ENCODE peak calls at places on chromosomes 11 and 22, in six cellular contexts. One of them, this sample, is unnamed.

GRCh38 chr11:3906166-3906565 is 50.7 kb downstream of the STIM1 start:
- DNase-seq in hepatocyte: no peak
- DNase-seq in colonic mucosa: no peak
- DNase-seq in right lobe of liver: no peak
- DNase-seq in SK-N-SH: no peak
- DNase-seq in AG04449: no peak
- DNase-seq in this sample: no peak

GRCh38 chr11:117535201-117535869 is 207.7 kb downstream of the CEP164 start:
- DNase-seq in hepatocyte: no peak
- DNase-seq in colonic mucosa: peak
- DNase-seq in right lobe of liver: no peak
- DNase-seq in SK-N-SH: peak
- DNase-seq in AG04449: no peak
- DNase-seq in this sample: no peak

GRCh38 chr22:41285441-41285819 is 557 bp downstream of the RANGAP1 start:
- DNase-seq in hepatocyte: peak
- DNase-seq in colonic mucosa: peak
- DNase-seq in right lobe of liver: peak
- DNase-seq in SK-N-SH: peak
- DNase-seq in AG04449: no peak
- DNase-seq in this sample: no peak

GRCh38 chr11:3121416-3121815 is 43.7 kb downstream of the OSBPL5 start:
- DNase-seq in hepatocyte: no peak
- DNase-seq in colonic mucosa: no peak
- DNase-seq in right lobe of liver: peak
- DNase-seq in SK-N-SH: no peak
- DNase-seq in AG04449: no peak
- DNase-seq in this sample: no peak

GRCh38 chr11:125990244-125990643 is 44.4 kb downstream of the VSIG10L2 start:
- DNase-seq in hepatocyte: no peak
- DNase-seq in colonic mucosa: no peak
- DNase-seq in right lobe of liver: no peak
- DNase-seq in SK-N-SH: no peak
- DNase-seq in AG04449: peak
- DNase-seq in this sample: no peak

GRCh38 chr11:69474736-69475135 is 6.7 kb upstream of the LINC01488 start:
- DNase-seq in hepatocyte: no peak
- DNase-seq in colonic mucosa: no peak
- DNase-seq in right lobe of liver: peak
- DNase-seq in SK-N-SH: no peak
- DNase-seq in AG04449: no peak
- DNase-seq in this sample: peak

GRCh38 chr11:77101043-77101537 is 1.6 kb upstream of the OMP start:
- DNase-seq in hepatocyte: no peak
- DNase-seq in colonic mucosa: no peak
- DNase-seq in right lobe of liver: no peak
- DNase-seq in SK-N-SH: peak
- DNase-seq in AG04449: no peak
- DNase-seq in this sample: no peak

GRCh38 chr11:60428517-60428916 is 855 bp upstream of the MS4A5 start:
- DNase-seq in hepatocyte: no peak
- DNase-seq in colonic mucosa: no peak
- DNase-seq in right lobe of liver: no peak
- DNase-seq in SK-N-SH: no peak
- DNase-seq in AG04449: no peak
- DNase-seq in this sample: no peak

GRCh38 chr22:22941831-22942510 is 54.4 kb downstream of the IGLL5 start:
- DNase-seq in hepatocyte: no peak
- DNase-seq in colonic mucosa: peak
- DNase-seq in right lobe of liver: peak
- DNase-seq in SK-N-SH: no peak
- DNase-seq in AG04449: no peak
- DNase-seq in this sample: no peak

GRCh38 chr22:43945632-43946390 is 9.4 kb upstream of the SAMM50 start:
- DNase-seq in hepatocyte: peak
- DNase-seq in colonic mucosa: peak
- DNase-seq in right lobe of liver: peak
- DNase-seq in SK-N-SH: peak
- DNase-seq in AG04449: no peak
- DNase-seq in this sample: peak

GRCh38 chr22:50271519-50271970 is 1.4 kb upstream of the MAPK11 start:
- DNase-seq in hepatocyte: peak
- DNase-seq in colonic mucosa: peak
- DNase-seq in right lobe of liver: no peak
- DNase-seq in SK-N-SH: peak
- DNase-seq in AG04449: no peak
- DNase-seq in this sample: no peak

GRCh38 chr11:70668204-70669202 is 270.2 kb downstream of the CTTN start:
- DNase-seq in hepatocyte: no peak
- DNase-seq in colonic mucosa: no peak
- DNase-seq in right lobe of liver: no peak
- DNase-seq in SK-N-SH: no peak
- DNase-seq in AG04449: no peak
- DNase-seq in this sample: peak

GRCh38 chr11:73059915-73060314 is 82.2 kb downstream of the FCHSD2 start:
- DNase-seq in hepatocyte: no peak
- DNase-seq in colonic mucosa: no peak
- DNase-seq in right lobe of liver: no peak
- DNase-seq in SK-N-SH: no peak
- DNase-seq in AG04449: no peak
- DNase-seq in this sample: no peak

GRCh38 chr11:66338276-66339162 is 2.3 kb upstream of the RIN1 start:
- DNase-seq in hepatocyte: no peak
- DNase-seq in colonic mucosa: no peak
- DNase-seq in right lobe of liver: peak
- DNase-seq in SK-N-SH: no peak
- DNase-seq in AG04449: no peak
- DNase-seq in this sample: peak

GRCh38 chr11:106818416-106818815 is 199.9 kb downstream of the GUCY1A2 start:
- DNase-seq in hepatocyte: no peak
- DNase-seq in colonic mucosa: no peak
- DNase-seq in right lobe of liver: no peak
- DNase-seq in SK-N-SH: no peak
- DNase-seq in AG04449: no peak
- DNase-seq in this sample: no peak

GRCh38 chr22:31106651-31107205 is 640 bp downstream of the SELENOM start:
- DNase-seq in hepatocyte: no peak
- DNase-seq in colonic mucosa: peak
- DNase-seq in right lobe of liver: no peak
- DNase-seq in SK-N-SH: no peak
- DNase-seq in AG04449: no peak
- DNase-seq in this sample: no peak

GRCh38 chr22:23180893-23181762 is 819 bp downstream of the BCR start:
- DNase-seq in hepatocyte: no peak
- DNase-seq in colonic mucosa: no peak
- DNase-seq in right lobe of liver: no peak
- DNase-seq in SK-N-SH: peak
- DNase-seq in AG04449: no peak
- DNase-seq in this sample: no peak

GRCh38 chr11:122441702-122442092 is 213.8 kb upstream of the UBASH3B start:
- DNase-seq in hepatocyte: peak
- DNase-seq in colonic mucosa: no peak
- DNase-seq in right lobe of liver: no peak
- DNase-seq in SK-N-SH: no peak
- DNase-seq in AG04449: no peak
- DNase-seq in this sample: no peak

GRCh38 chr11:71433648-71434450 is 14.3 kb downstream of the DHCR7 start:
- DNase-seq in hepatocyte: peak
- DNase-seq in colonic mucosa: peak
- DNase-seq in right lobe of liver: peak
- DNase-seq in SK-N-SH: no peak
- DNase-seq in AG04449: no peak
- DNase-seq in this sample: no peak

GRCh38 chr11:125166347-125166841 is 1.8 kb downstream of the PKNOX2 start:
- DNase-seq in hepatocyte: no peak
- DNase-seq in colonic mucosa: no peak
- DNase-seq in right lobe of liver: no peak
- DNase-seq in SK-N-SH: peak
- DNase-seq in AG04449: no peak
- DNase-seq in this sample: no peak

GRCh38 chr11:123381817-123382554 is 48.1 kb upstream of the GRAMD1B start:
- DNase-seq in hepatocyte: no peak
- DNase-seq in colonic mucosa: no peak
- DNase-seq in right lobe of liver: no peak
- DNase-seq in SK-N-SH: no peak
- DNase-seq in AG04449: no peak
- DNase-seq in this sample: no peak

GRCh38 chr11:44110231-44110679 is 14.8 kb downstream of the EXT2 start:
- DNase-seq in hepatocyte: peak
- DNase-seq in colonic mucosa: peak
- DNase-seq in right lobe of liver: no peak
- DNase-seq in SK-N-SH: peak
- DNase-seq in AG04449: no peak
- DNase-seq in this sample: no peak

GRCh38 chr22:26589845-26590524 is at the start of gene TPST2:
- DNase-seq in hepatocyte: peak
- DNase-seq in colonic mucosa: peak
- DNase-seq in right lobe of liver: peak
- DNase-seq in SK-N-SH: peak
- DNase-seq in AG04449: no peak
- DNase-seq in this sample: peak

GRCh38 chr22:35475545-35475944 is 65.1 kb upstream of the RASD2 start:
- DNase-seq in hepatocyte: no peak
- DNase-seq in colonic mucosa: no peak
- DNase-seq in right lobe of liver: no peak
- DNase-seq in SK-N-SH: no peak
- DNase-seq in AG04449: no peak
- DNase-seq in this sample: no peak

GRCh38 chr22:35473971-35474370 is 66.7 kb upstream of the RASD2 start:
- DNase-seq in hepatocyte: no peak
- DNase-seq in colonic mucosa: no peak
- DNase-seq in right lobe of liver: no peak
- DNase-seq in SK-N-SH: no peak
- DNase-seq in AG04449: no peak
- DNase-seq in this sample: no peak

GRCh38 chr22:35467788-35468187 is 67.8 kb downstream of the MCM5 start:
- DNase-seq in hepatocyte: no peak
- DNase-seq in colonic mucosa: peak
- DNase-seq in right lobe of liver: no peak
- DNase-seq in SK-N-SH: peak
- DNase-seq in AG04449: no peak
- DNase-seq in this sample: no peak

GRCh38 chr22:35472488-35472887 is 68.1 kb upstream of the RASD2 start:
- DNase-seq in hepatocyte: no peak
- DNase-seq in colonic mucosa: no peak
- DNase-seq in right lobe of liver: no peak
- DNase-seq in SK-N-SH: no peak
- DNase-seq in AG04449: no peak
- DNase-seq in this sample: no peak

GRCh38 chr22:35470903-35471321 is 69.7 kb upstream of the RASD2 start:
- DNase-seq in hepatocyte: no peak
- DNase-seq in colonic mucosa: no peak
- DNase-seq in right lobe of liver: no peak
- DNase-seq in SK-N-SH: no peak
- DNase-seq in AG04449: no peak
- DNase-seq in this sample: no peak
- TF ChIP-seq CTCF in hepatocyte: no peak
- TF ChIP-seq CTCF in colonic mucosa: no peak
- TF ChIP-seq CTCF in right lobe of liver: no peak
- TF ChIP-seq CTCF in SK-N-SH: peak
- TF ChIP-seq CTCF in AG04449: no peak
- TF ChIP-seq CTCF in this sample: peak

GRCh38 chr22:33062402-33062801 is 4.2 kb upstream of the SYN3 start:
- DNase-seq in hepatocyte: no peak
- DNase-seq in colonic mucosa: no peak
- DNase-seq in right lobe of liver: no peak
- DNase-seq in SK-N-SH: no peak
- DNase-seq in AG04449: no peak
- DNase-seq in this sample: no peak
- TF ChIP-seq CTCF in hepatocyte: no peak
- TF ChIP-seq CTCF in colonic mucosa: no peak
- TF ChIP-seq CTCF in right lobe of liver: no peak
- TF ChIP-seq CTCF in SK-N-SH: no peak
- TF ChIP-seq CTCF in AG04449: no peak
- TF ChIP-seq CTCF in this sample: no peak

GRCh38 chr11:64112771-64113461 is 53.0 kb downstream of the MACROD1 start:
- DNase-seq in hepatocyte: no peak
- DNase-seq in colonic mucosa: no peak
- DNase-seq in right lobe of liver: no peak
- DNase-seq in SK-N-SH: no peak
- DNase-seq in AG04449: no peak
- DNase-seq in this sample: no peak

GRCh38 chr11:64115751-64116522 is 50.0 kb downstream of the MACROD1 start:
- DNase-seq in hepatocyte: no peak
- DNase-seq in colonic mucosa: no peak
- DNase-seq in right lobe of liver: no peak
- DNase-seq in SK-N-SH: no peak
- DNase-seq in AG04449: no peak
- DNase-seq in this sample: no peak

GRCh38 chr11:64110465-64111375 is 55.2 kb downstream of the MACROD1 start:
- DNase-seq in hepatocyte: no peak
- DNase-seq in colonic mucosa: no peak
- DNase-seq in right lobe of liver: no peak
- DNase-seq in SK-N-SH: no peak
- DNase-seq in AG04449: no peak
- DNase-seq in this sample: no peak

GRCh38 chr11:64113462-64113780 is 52.5 kb downstream of the MACROD1 start:
- DNase-seq in hepatocyte: no peak
- DNase-seq in colonic mucosa: no peak
- DNase-seq in right lobe of liver: no peak
- DNase-seq in SK-N-SH: no peak
- DNase-seq in AG04449: no peak
- DNase-seq in this sample: no peak

GRCh38 chr11:64114231-64114630 is 51.7 kb downstream of the MACROD1 start:
- DNase-seq in hepatocyte: no peak
- DNase-seq in colonic mucosa: no peak
- DNase-seq in right lobe of liver: no peak
- DNase-seq in SK-N-SH: no peak
- DNase-seq in AG04449: no peak
- DNase-seq in this sample: no peak
- TF ChIP-seq CTCF in hepatocyte: no peak
- TF ChIP-seq CTCF in colonic mucosa: no peak
- TF ChIP-seq CTCF in right lobe of liver: no peak
- TF ChIP-seq CTCF in SK-N-SH: no peak
- TF ChIP-seq CTCF in AG04449: no peak
- TF ChIP-seq CTCF in this sample: no peak

DNA sequence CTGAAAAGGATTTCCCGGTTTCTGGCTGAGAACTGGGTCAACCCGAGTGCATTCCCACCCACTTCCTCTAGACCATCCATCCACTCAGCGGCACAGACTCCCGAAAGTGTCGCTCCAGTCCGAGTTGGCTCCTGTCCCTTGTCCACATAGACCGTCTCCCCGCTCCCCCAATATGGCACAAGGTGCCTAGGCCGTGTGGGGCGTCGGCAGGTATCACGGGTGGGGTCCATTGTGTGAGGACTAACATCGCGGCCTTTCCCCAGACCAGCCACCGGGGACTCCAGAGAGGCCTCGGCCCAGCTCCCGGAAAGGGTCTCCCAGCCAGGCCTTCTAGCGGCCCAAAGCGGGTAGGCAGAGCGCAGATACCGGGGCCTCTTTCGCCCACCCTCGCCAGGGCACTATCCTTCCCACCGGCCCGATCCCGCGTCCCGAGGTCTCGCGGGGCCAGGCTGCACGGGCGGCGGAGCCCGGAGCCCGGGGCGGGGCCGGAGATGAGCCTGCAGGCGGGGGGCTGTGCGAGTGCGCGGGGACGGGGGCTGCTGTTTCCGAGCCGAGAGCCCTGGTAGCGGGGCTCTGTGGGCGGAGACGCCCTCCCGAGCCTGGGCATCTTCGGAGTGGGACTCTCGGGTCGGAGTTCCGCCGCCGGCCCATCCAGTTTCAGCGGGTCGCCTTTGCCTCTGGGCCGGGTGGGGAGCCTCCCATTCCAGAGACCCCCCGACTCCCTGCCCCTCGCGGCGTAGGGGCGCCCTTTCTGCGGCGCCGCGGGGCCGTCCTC is 21.1 kb downstream of the SERPINH1 start:
- DNase-seq in hepatocyte: peak
- DNase-seq in colonic mucosa: peak
- DNase-seq in right lobe of liver: peak
- DNase-seq in SK-N-SH: peak
- DNase-seq in AG04449: no peak
- DNase-seq in this sample: no peak
- TF ChIP-seq CTCF in hepatocyte: peak
- TF ChIP-seq CTCF in colonic mucosa: no peak
- TF ChIP-seq CTCF in right lobe of liver: peak
- TF ChIP-seq CTCF in SK-N-SH: peak
- TF ChIP-seq CTCF in AG04449: peak
- TF ChIP-seq CTCF in this sample: peak